ENCODE peak calls at places on chromosomes 13 and 19, in seven cellular contexts. F is sigmoid colon, O is suprapubic skin, E is ovary, U is tibial nerve, Z is stomach, M is GM12878. W is an unnamed sample. For H3K9me3 and H3K27me3, the result is how much of the 10 kb centered on the place peaks cover.

GRCh38 chr13:19023115-19023514 is 158.5 kb downstream of the TUBA3C start:
- DNase-seq in Z (no peak), O (no peak), E (no peak), M (no peak), U (no peak), F (no peak), W (no peak)

GRCh38 chr13:49053215-49053614 is 77.5 kb downstream of the FNDC3A start:
- DNase-seq in E (no peak), F (no peak), U (no peak), Z (no peak), O (no peak), M (no peak), W (no peak)

GRCh38 chr13:44474122-44474910 is 100.7 kb downstream of the SERP2 start:
- DNase-seq in Z (no peak), F (no peak), O (no peak), U (no peak), E (no peak), M (no peak), W (no peak)

GRCh38 chr13:22428188-22428828 is 752.5 kb upstream of the SGCG start:
- DNase-seq in E (no peak), O (no peak), U (no peak), F (no peak), M (no peak), Z (no peak), W (no peak)

GRCh38 chr13:110354715-110355473 is 47.8 kb downstream of the COL4A2 start:
- DNase-seq in M (no peak), Z (no peak), F (no peak), E (no peak), O (no peak), U (no peak), W (no peak)

GRCh38 chr13:61989984-61990383 is 574.3 kb upstream of the PCDH20 start:
- DNase-seq in O (no peak), F (no peak), E (no peak), M (no peak), Z (no peak), U (no peak), W (no peak)

GRCh38 chr19:15087182-15087581 is 5.2 kb downstream of the OR1I1 start:
- DNase-seq in F (peak), Z (no peak), M (no peak), U (no peak), O (no peak), E (no peak), W (no peak)

GRCh38 chr13:32164622-32165268 is 133.2 kb downstream of the FRY start:
- DNase-seq in U (no peak), Z (no peak), E (no peak), F (no peak), M (peak), O (no peak), W (no peak)

GRCh38 chr13:31835932-31836331 is 96.6 kb downstream of the RXFP2 start:
- DNase-seq in Z (no peak), F (no peak), U (no peak), M (no peak), O (no peak), E (no peak), W (no peak)

GRCh38 chr19:39544201-39544903 is 4.4 kb upstream of the EID2 start:
- DNase-seq in U (no peak), Z (no peak), E (no peak), F (no peak), M (no peak), O (no peak), W (no peak)

GRCh38 chr13:74227476-74228158 is 93.4 kb upstream of the KLF12 start:
- DNase-seq in M (no peak), F (no peak), U (no peak), E (no peak), Z (no peak), O (no peak), W (no peak)

GRCh38 chr19:18596752-18597157 is 8.2 kb downstream of the REX1BD start:
- DNase-seq in O (peak), U (no peak), M (no peak), Z (peak), F (no peak), E (peak), W (peak)

GRCh38 chr19:1764293-1764683 is 11.0 kb downstream of the ONECUT3 start:
- DNase-seq in Z (no peak), E (no peak), O (no peak), F (no peak), U (no peak), M (no peak), W (no peak)
- H3K9me3 ChIP-seq in Z (under half), E (under half), O (under half), F (under half), U (under half), M (under half), W (under half)

GRCh38 chr19:3471954-3472655 is 8.2 kb downstream of the SMIM24 start:
- DNase-seq in U (no peak), F (no peak), O (no peak), M (no peak), Z (peak), E (peak), W (peak)

GRCh38 chr19:3468211-3468610 is 12.1 kb downstream of the SMIM24 start:
- DNase-seq in Z (no peak), M (no peak), F (no peak), U (no peak), E (no peak), O (no peak), W (no peak)

GRCh38 chr19:3467437-3468198 is 12.7 kb downstream of the SMIM24 start:
- DNase-seq in E (no peak), F (no peak), M (no peak), U (no peak), O (no peak), Z (no peak), W (no peak)

GRCh38 chr19:3470500-3471128 is 9.7 kb downstream of the SMIM24 start:
- DNase-seq in M (no peak), O (no peak), Z (no peak), E (no peak), F (no peak), U (no peak), W (no peak)

DNA sequence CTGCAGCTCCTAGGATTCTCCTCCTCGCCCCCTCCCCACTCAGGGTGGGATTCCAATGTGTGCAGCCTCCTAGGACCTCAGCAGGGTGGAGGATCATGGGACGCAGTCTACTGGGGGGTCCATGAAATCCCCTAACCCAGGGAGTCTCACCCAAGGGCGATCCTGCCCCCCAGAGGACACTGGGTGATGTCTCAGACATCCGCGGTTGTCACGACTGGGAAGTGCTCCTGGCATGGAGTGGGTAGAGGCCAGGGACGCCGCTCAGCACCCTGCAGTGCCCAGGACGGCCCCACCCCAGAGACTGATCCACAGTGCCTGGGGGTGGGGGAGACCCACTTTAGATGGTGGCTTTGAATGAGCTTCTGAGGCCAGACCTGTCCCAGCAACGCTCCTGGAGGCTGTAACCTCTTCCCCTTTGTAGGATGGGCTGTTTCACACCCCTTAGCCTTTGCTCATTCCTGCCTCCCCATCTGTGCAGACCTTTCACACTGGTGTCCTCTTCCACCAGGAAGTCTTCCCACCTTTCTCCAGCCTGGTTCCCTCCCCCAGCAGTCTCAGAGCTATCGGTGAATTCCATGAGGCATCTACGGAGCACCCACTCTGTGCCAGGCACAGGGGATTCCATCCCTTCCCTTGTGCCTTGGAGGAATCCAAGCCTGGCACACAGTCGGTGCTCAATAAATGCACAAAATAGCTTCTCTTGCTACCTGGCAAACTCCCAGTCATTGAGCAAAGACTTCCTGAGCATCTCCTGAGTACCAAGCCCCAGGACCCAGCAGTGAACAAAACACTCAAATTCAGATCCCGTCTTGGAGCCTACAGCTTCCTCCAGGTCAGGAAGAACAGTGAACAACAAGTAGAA is 10.5 kb downstream of the SMIM24 start:
- DNase-seq in F (no peak), M (no peak), O (no peak), Z (no peak), U (no peak), E (no peak), W (no peak)
- H3K27me3 ChIP-seq in F (under half), M (under half), O (under half), Z (under half), U (under half), E (under half), W (under half)

GRCh38 chr19:3047307-3048189 is 14.7 kb downstream of the TLE5 start:
- DNase-seq in M (no peak), U (peak), Z (peak), E (peak), O (peak), F (peak), W (peak)
- TF ChIP-seq EP300 in M (no peak), U (peak), Z (no peak), E (no peak), O (no peak), F (no peak), W (no peak)

DNA sequence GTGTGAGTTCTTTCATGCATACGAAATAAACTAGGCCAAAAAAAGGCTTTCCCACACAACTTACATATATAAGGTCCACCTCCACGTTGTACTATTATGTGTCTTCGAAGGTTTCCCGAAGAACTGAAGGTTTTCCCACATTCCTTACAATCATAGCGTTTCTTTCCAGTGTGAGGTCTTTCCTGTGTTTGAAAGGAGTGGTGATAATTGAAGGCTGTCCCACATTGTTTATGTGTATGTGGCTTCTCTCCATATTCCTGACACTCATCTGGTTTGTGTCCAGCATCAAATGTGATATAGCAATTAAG is 14.6 kb downstream of the ZNF442 start:
- DNase-seq in F (no peak), Z (no peak), M (no peak), E (no peak), U (no peak), O (no peak), W (no peak)
- H3K9me3 ChIP-seq in F (under half), Z (under half), M (under half), E (under half), U (half or more), O (under half), W (half or more)

DNA sequence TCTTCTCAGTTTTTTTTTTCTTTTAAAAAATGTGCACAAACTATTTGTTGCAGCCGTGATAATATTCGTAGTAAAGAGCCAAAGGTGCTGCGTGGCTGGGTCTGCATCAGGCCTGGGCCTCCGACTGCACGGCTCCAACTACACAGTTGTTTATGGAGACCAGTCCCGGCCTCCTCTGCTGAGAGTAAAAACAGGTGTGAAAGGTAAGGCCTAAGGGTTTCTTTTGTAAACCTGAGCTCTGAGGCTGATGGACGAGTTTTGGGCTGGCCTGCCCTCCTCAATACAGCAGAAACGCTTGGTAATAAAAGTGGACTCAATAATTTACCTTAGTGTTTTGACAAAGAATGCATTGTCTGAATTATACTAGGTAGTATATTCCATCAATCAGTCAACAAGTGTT is 3.9 kb downstream of the MBNL2 start:
- DNase-seq in M (no peak), F (no peak), E (no peak), U (no peak), Z (no peak), O (no peak), W (no peak)
- H3K27me3 ChIP-seq in M (under half), F (under half), E (under half), U (under half), Z (under half), O (under half), W (under half)

W was measured in transverse colon.